ENCODE peak calls at places on chromosome 11, in seven cellular contexts. R is ovary, G is GM12891, U is H9, V is T-helper 2 cell, C is AG08396, B is MV-4-11. T is an unnamed sample.

GRCh38 chr11:15107730-15108515 is 6.8 kb upstream of the INSC start:
- DNase-seq in G (no peak), B (no peak), V (no peak), U (no peak), R (no peak), C (no peak), T (no peak)

GRCh38 chr11:77117485-77117884 is 10.6 kb upstream of the MYO7A start:
- DNase-seq in C (no peak), G (no peak), U (no peak), B (no peak), V (no peak), R (no peak), T (peak; percentile 13)

GRCh38 chr11:87290304-87290922 is 252.7 kb downstream of the TMEM135 start:
- DNase-seq in R (no peak), G (no peak), B (peak; percentile 43), U (no peak), V (no peak), C (peak; percentile 52), T (no peak)

GRCh38 chr11:93528252-93528651 is 14.9 kb downstream of the SMCO4 start:
- DNase-seq in R (no peak), B (no peak), C (no peak), U (no peak), G (no peak), V (no peak), T (peak; percentile 70)

GRCh38 chr11:133918606-133919260 is 38.0 kb downstream of the IGSF9B start:
- DNase-seq in V (no peak), B (no peak), G (no peak), U (peak; percentile 75), C (no peak), R (no peak), T (no peak)

GRCh38 chr11:56521955-56522354 is 21.1 kb downstream of the OR5M11 start:
- DNase-seq in C (no peak), V (no peak), G (no peak), U (no peak), R (no peak), B (no peak), T (no peak)

GRCh38 chr11:20026629-20027545 is 133.4 kb downstream of the DBX1 start:
- DNase-seq in V (no peak), C (no peak), G (no peak), U (peak; percentile 98), R (peak; percentile 40), B (no peak), T (no peak)

GRCh38 chr11:70470127-70470526 is 71.8 kb downstream of the CTTN start:
- DNase-seq in G (no peak), R (no peak), C (peak; percentile 59), B (peak; percentile 99), U (no peak), V (no peak), T (no peak)

GRCh38 chr11:71496421-71496820 is 30.6 kb upstream of the KRTAP5-7 start:
- DNase-seq in C (no peak), V (no peak), R (no peak), U (no peak), B (no peak), G (no peak), T (no peak)

GRCh38 chr11:108580043-108580442 is 13.5 kb downstream of the EXPH5 start:
- DNase-seq in R (no peak), G (no peak), B (no peak), C (no peak), U (no peak), V (no peak), T (no peak)

GRCh38 chr11:3108183-3108721 is 51.0 kb upstream of the CARS1 start:
- DNase-seq in V (no peak), B (no peak), R (no peak), C (no peak), U (no peak), G (no peak), T (no peak)

GRCh38 chr11:70040869-70041501 is 37.1 kb upstream of the ANO1 start:
- DNase-seq in C (no peak), R (no peak), U (no peak), V (no peak), B (no peak), G (no peak), T (no peak)

GRCh38 chr11:12696911-12697581 is 22.8 kb downstream of the TEAD1 start:
- DNase-seq in V (no peak), C (no peak), U (no peak), G (no peak), R (no peak), B (no peak), T (no peak)

GRCh38 chr11:20611445-20611844 is 12.0 kb downstream of the SLC6A5 start:
- DNase-seq in R (no peak), G (no peak), C (no peak), B (peak; percentile 40), V (no peak), U (no peak), T (no peak)

GRCh38 chr11:1548221-1549070 is 23.6 kb downstream of the DUSP8 start:
- DNase-seq in U (peak; percentile 83), C (peak; percentile 85), G (no peak), R (peak; percentile 56), B (peak; percentile 67), V (no peak), T (peak; percentile 72)

GRCh38 chr11:125090816-125091215 is 20.6 kb downstream of the TMEM218 start:
- DNase-seq in V (no peak), C (no peak), B (no peak), R (no peak), U (no peak), G (no peak), T (no peak)

GRCh38 chr11:12123177-12123576 is 12.8 kb downstream of the MICAL2 start:
- DNase-seq in V (no peak), C (no peak), G (no peak), B (no peak), U (no peak), R (no peak), T (no peak)

GRCh38 chr11:1889527-1889930 is 2.2 kb downstream of the PRR33 start:
- DNase-seq in G (no peak), U (no peak), B (no peak), C (no peak), V (no peak), R (peak; percentile 11), T (no peak)

GRCh38 chr11:3189193-3189843 is 24.2 kb upstream of the OSBPL5 start:
- DNase-seq in R (no peak), V (no peak), C (no peak), B (no peak), G (no peak), U (peak; percentile 78), T (no peak)